ENCODE peak calls at places on chromosome 2, in four cellular contexts. F, M, R and A are unnamed samples.

GRCh38 chr2:128032092-128032491 is 4.2 kb upstream of the SAP130 start:
- DNase-seq in F (no peak), R (no peak), M (no peak), A (no peak)

GRCh38 chr2:31335921-31336570 is 78.5 kb downstream of the XDH start:
- DNase-seq in F (no peak), R (no peak), M (no peak), A (no peak)

GRCh38 chr2:3827673-3828575 is 124.5 kb downstream of the DCDC2C start:
- DNase-seq in M (peak; percentile 39), F (no peak), R (peak; percentile 27), A (peak; percentile 63)

GRCh38 chr2:215751200-215751910 is 262.0 kb downstream of the MREG start:
- DNase-seq in R (no peak), F (peak; percentile 78), M (no peak), A (no peak)

GRCh38 chr2:150462772-150463171 is 24.7 kb downstream of the RND3 start:
- DNase-seq in R (no peak), M (no peak), F (no peak), A (no peak)

GRCh38 chr2:38706846-38707345 is 41.0 kb downstream of the GALM start:
- DNase-seq in R (no peak), F (no peak), M (no peak), A (no peak)

GRCh38 chr2:39849982-39850526 is 71.0 kb upstream of the THUMPD2 start:
- DNase-seq in M (no peak), R (no peak), F (no peak), A (no peak)

GRCh38 chr2:121046335-121046734 is 238.7 kb downstream of the TFCP2L1 start:
- DNase-seq in R (no peak), F (peak; percentile 13), M (no peak), A (no peak)

GRCh38 chr2:240704651-240705050 is 13.0 kb downstream of the AQP12A start:
- DNase-seq in M (no peak), F (no peak), R (peak; percentile 75), A (no peak)

GRCh38 chr2:70964596-70965386 is 13.6 kb upstream of the ANKRD53 start:
- DNase-seq in R (peak; percentile 90), M (no peak), F (no peak), A (peak; percentile 91)

GRCh38 chr2:212381428-212382102 is 157.0 kb downstream of the ERBB4 start:
- DNase-seq in M (no peak), R (no peak), F (no peak), A (no peak)

GRCh38 chr2:10332402-10333246 is 29.9 kb downstream of the HPCAL1 start:
- DNase-seq in F (no peak), M (no peak), R (no peak), A (no peak)

GRCh38 chr2:9630001-9630749 is 622 bp downstream of the YWHAQ start:
- DNase-seq in F (no peak), R (peak; percentile 96), M (peak; percentile 69), A (peak; percentile 85)

GRCh38 chr2:190786404-190787166 is 94.0 kb upstream of the GLS start:
- DNase-seq in M (no peak), R (no peak), F (no peak), A (no peak)

GRCh38 chr2:224780096-224780495 is 63.9 kb upstream of the CCDC195 start:
- DNase-seq in M (no peak), F (peak; percentile 49), R (no peak), A (no peak)

GRCh38 chr2:25341031-25341727 is 546 bp downstream of the DNMT3A start:
- DNase-seq in R (peak; percentile 90), F (no peak), M (no peak), A (peak; percentile 82)

GRCh38 chr2:61853086-61853847 is 593 bp downstream of the FAM161A start:
- DNase-seq in M (no peak), R (peak; percentile 25), F (peak; percentile 15), A (peak; percentile 78)

GRCh38 chr2:71464389-71464788 is 11.0 kb downstream of the DYSF start:
- DNase-seq in R (no peak), F (no peak), M (no peak), A (no peak)

GRCh38 chr2:46963961-46964673 is 48.5 kb upstream of the MCFD2 start:
- DNase-seq in R (no peak), F (no peak), M (no peak), A (no peak)

GRCh38 chr2:7899241-7899640 is 782.6 kb upstream of the ID2 start:
- DNase-seq in R (no peak), M (no peak), F (no peak), A (no peak)

GRCh38 chr2:226813148-226813701 is 13.6 kb upstream of the IRS1 start:
- DNase-seq in M (no peak), R (no peak), F (no peak), A (peak; percentile 22)

GRCh38 chr2:128318776-128319456 is at the start of gene HS6ST1:
- DNase-seq in F (peak; percentile 68), M (no peak), R (peak; percentile 98), A (peak; percentile 94)